ENCODE peak calls at places on chromosomes 4 and X, in nine cellular contexts. O, Y, F, W, Z, P, S, L and R are unnamed samples. For H3K4me1, the result is how much of the 10 kb centered on the place peaks cover.

GRCh38 chr4:139552506-139552905 is 3.5 kb downstream of the SETD7 start:
- DNase-seq in L (no peak), F (no peak), W (no peak), Z (no peak), O (no peak), P (no peak), S (no peak), Y (no peak), R (no peak)

GRCh38 chrX:57607295-57608187 is 15.7 kb downstream of the ZXDB start:
- DNase-seq in F (no peak), Z (no peak), L (no peak), S (no peak), O (no peak), W (no peak), P (no peak), Y (no peak), R (no peak)

GRCh38 chr4:123741906-123742305 is 345.3 kb downstream of the SPRY1 start:
- DNase-seq in Y (no peak), O (no peak), W (no peak), L (no peak), P (no peak), F (no peak), Z (no peak), S (no peak), R (no peak)

GRCh38 chr4:16513876-16514275 is 287.6 kb upstream of the TAPT1 start:
- DNase-seq in S (no peak), O (no peak), L (no peak), W (no peak), P (no peak), Y (no peak), Z (no peak), F (no peak), R (no peak)

GRCh38 chrX:133214316-133214715 is 3.8 kb downstream of the TFDP3 start:
- DNase-seq in O (no peak), Y (no peak), F (no peak), P (no peak), S (no peak), Z (no peak), L (no peak), W (no peak), R (no peak)

GRCh38 chr4:152807294-152807829 is 27.6 kb downstream of the ARFIP1 start:
- DNase-seq in Z (no peak), F (no peak), S (no peak), Y (no peak), L (no peak), W (no peak), P (no peak), O (no peak), R (no peak)

GRCh38 chrX:85516131-85516530 is 136.7 kb upstream of the POF1B start:
- DNase-seq in S (no peak), L (no peak), O (no peak), Z (no peak), W (no peak), Y (no peak), F (no peak), P (no peak), R (no peak)

GRCh38 chr4:7842384-7843279 is 97.0 kb downstream of the AFAP1 start:
- DNase-seq in S (no peak), Y (no peak), Z (no peak), W (no peak), P (peak), O (no peak), F (peak), L (peak), R (peak)

GRCh38 chrX:74449322-74449936 is 28.1 kb downstream of the SLC16A2 start:
- DNase-seq in S (no peak), Y (no peak), P (peak), W (peak), L (no peak), O (no peak), Z (no peak), F (no peak), R (peak)

GRCh38 chr4:74408639-74409038 is 36.3 kb upstream of the AREG start:
- DNase-seq in L (no peak), P (no peak), F (no peak), Y (no peak), O (no peak), S (no peak), Z (no peak), W (no peak), R (no peak)

GRCh38 chr4:6118201-6118600 is 82.1 kb downstream of the JAKMIP1 start:
- DNase-seq in F (no peak), W (no peak), Z (no peak), L (no peak), O (no peak), P (no peak), S (no peak), Y (no peak), R (no peak)

DNA sequence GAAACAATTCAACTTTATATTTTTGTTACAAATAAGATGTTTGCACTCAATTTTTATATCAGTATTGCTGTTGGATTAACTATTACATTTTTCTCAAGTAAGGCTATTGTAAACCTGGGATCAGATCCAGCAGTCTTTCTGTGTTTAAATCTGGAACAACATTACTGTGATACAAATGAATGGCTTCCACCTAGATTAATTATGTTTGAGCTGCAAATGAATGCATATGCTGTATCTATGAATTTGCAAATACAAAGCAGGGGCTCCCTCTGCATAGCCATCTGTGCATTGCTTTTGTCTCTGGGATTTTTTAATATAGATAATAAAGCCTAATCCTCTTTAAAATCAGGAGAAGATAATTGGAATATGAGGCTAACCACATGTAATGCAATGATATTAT is 69.8 kb upstream of the NEIL3 start:
- DNase-seq in P (no peak), L (no peak), F (no peak), W (no peak), O (no peak), S (no peak), Z (no peak), Y (no peak), R (no peak)
- H3K27ac ChIP-seq in P (no peak), L (no peak), F (no peak), W (no peak), O (no peak), S (no peak), Z (no peak), Y (no peak), R (no peak)

GRCh38 chr4:109691411-109691920 is 11.8 kb downstream of the CASP6 start:
- DNase-seq in F (no peak), S (no peak), Z (no peak), O (no peak), L (no peak), Y (no peak), W (no peak), P (no peak), R (no peak)

GRCh38 chr4:109690690-109691410 is 12.4 kb downstream of the CASP6 start:
- DNase-seq in O (no peak), L (no peak), P (no peak), S (no peak), F (no peak), Y (no peak), W (no peak), Z (no peak), R (no peak)
- H3K4me1 ChIP-seq in O (under half), L (under half), P (under half), S (under half), F (under half), Y (under half), W (under half), Z (under half), R (under half)

GRCh38 chrX:91434351-91435168 is at the start of gene PABPC5:
- DNase-seq in P (peak), Z (peak), S (no peak), Y (peak), L (peak), W (peak), O (no peak), F (peak), R (no peak)
- TF ChIP-seq POLR2AphosphoS5 in P (peak), Z (peak), S (no peak), Y (no peak), L (peak), W (peak), O (no peak), F (peak), R (no peak)

DNA sequence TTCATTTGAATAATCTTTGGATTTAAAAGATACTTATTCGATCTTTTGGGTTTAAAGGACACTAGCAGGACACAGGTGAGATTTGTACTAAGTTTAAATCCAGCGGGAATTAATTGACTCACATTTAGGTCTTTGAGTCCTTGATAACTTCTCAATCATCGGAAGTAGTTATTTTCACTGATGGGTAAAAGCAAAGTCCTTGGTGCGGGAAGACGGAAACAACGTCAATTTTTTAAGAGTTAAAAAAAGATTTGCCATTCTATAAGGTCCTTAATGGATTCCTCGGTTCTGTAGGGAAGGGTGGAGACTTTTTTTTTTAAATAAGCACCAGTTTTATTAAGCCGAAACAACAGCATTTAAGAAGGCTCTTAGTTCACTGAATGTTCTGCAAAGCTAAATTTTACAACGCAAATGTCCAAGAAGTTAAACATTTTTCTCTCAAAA is 2.9 kb downstream of the TMSB4X start:
- DNase-seq in L (no peak), P (no peak), Y (no peak), S (no peak), O (no peak), W (no peak), F (no peak), Z (no peak), R (no peak)
- H3K27ac ChIP-seq in L (peak), P (peak), Y (peak), S (peak), O (no peak), W (peak), F (peak), Z (peak), R (peak)

GRCh38 chrX:13893826-13894225 is 76.9 kb upstream of the GPM6B start:
- DNase-seq in Y (no peak), P (no peak), W (no peak), L (no peak), F (no peak), O (no peak), S (no peak), Z (no peak), R (no peak)

GRCh38 chrX:13898084-13898483 is 81.2 kb upstream of the GPM6B start:
- DNase-seq in P (no peak), F (no peak), L (no peak), O (no peak), Y (no peak), W (no peak), Z (no peak), S (no peak), R (no peak)

GRCh38 chrX:13892856-13893255 is 76.0 kb upstream of the GPM6B start:
- DNase-seq in Z (no peak), Y (no peak), F (no peak), O (no peak), S (no peak), L (no peak), W (no peak), P (no peak), R (no peak)

GRCh38 chrX:13897571-13897970 is 80.7 kb upstream of the GPM6B start:
- DNase-seq in L (no peak), W (no peak), Y (no peak), F (no peak), P (no peak), O (no peak), S (no peak), Z (no peak), R (no peak)

GRCh38 chrX:13894888-13895564 is 78.1 kb upstream of the GPM6B start:
- DNase-seq in Y (no peak), F (no peak), O (no peak), S (no peak), L (no peak), P (no peak), W (no peak), Z (no peak), R (no peak)
- H3K4me1 ChIP-seq in Y (under half), F (under half), O (under half), S (under half), L (under half), P (under half), W (under half), Z (under half), R (under half)

GRCh38 chr4:159105761-159106243 is 2.9 kb downstream of the RAPGEF2 start:
- DNase-seq in F (no peak), Y (no peak), L (no peak), O (peak), P (no peak), W (no peak), S (no peak), Z (no peak), R (no peak)

GRCh38 chr4:159101983-159102622 is 776 bp upstream of the RAPGEF2 start:
- DNase-seq in F (no peak), Y (no peak), Z (no peak), O (no peak), L (no peak), W (no peak), S (no peak), P (no peak), R (no peak)

GRCh38 chr4:159105063-159105414 is 2.2 kb downstream of the RAPGEF2 start:
- DNase-seq in L (no peak), P (no peak), S (no peak), O (no peak), W (no peak), F (no peak), Y (no peak), Z (no peak), R (no peak)

GRCh38 chr4:159103406-159104131 is 690 bp downstream of the RAPGEF2 start:
- DNase-seq in Z (peak), L (peak), W (peak), F (peak), O (no peak), Y (peak), P (peak), S (peak), R (no peak)

GRCh38 chr4:159102623-159103405 is at the start of gene RAPGEF2:
- DNase-seq in W (peak), Z (peak), L (peak), F (peak), P (peak), S (peak), Y (peak), O (peak), R (no peak)
- TF ChIP-seq POLR2AphosphoS5 in W (peak), Z (peak), L (peak), F (peak), P (peak), S (peak), Y (peak), O (peak), R (no peak)

DNA sequence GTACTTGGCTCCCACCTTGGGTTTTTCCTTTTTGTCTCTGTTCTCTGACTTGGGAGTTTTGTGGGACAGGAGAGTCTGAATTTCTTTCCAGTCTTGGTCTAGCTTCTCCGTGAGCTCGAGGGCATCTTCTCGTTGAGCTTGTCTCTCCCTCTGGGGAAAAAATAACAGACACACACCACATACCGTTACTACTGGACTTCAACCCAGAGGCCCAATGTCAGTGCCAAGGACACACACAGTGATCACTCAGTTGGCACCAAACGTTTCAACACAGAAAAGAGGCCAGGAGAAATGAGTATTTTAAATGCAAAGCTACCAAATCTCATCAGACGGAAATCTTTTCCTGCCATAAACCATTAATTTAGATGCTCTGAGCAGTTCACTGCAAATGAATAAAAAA is 9.7 kb downstream of the NOP14 start:
- DNase-seq in Z (no peak), Y (no peak), P (no peak), F (no peak), W (no peak), S (no peak), O (no peak), L (no peak), R (no peak)
- H3K27ac ChIP-seq in Z (no peak), Y (no peak), P (no peak), F (no peak), W (no peak), S (no peak), O (peak), L (no peak), R (no peak)

DNA sequence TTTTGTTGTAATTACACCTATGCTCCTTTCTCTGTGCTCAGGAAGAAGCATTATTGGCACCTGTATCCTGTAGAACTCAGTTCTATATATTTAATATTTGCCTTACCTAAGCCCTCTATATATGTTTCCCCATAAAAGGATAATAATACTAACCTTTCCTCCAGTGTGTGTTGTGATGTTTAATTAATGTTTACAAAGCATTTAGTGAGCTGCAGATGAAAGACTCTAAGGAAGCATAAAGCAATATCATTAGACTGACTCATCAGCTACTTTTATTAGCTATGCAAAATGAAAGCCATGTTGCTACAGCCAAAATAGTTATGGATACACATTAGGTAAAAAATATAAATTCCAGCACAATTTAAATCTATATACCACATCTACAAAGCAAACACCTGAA is 93.6 kb upstream of the PTPN13 start:
- DNase-seq in O (no peak), L (no peak), Y (no peak), Z (no peak), S (no peak), W (no peak), F (no peak), P (no peak), R (no peak)
- H3K4me1 ChIP-seq in O (under half), L (under half), Y (under half), Z (under half), S (under half), W (under half), F (under half), P (under half), R (under half)